ENCODE peak calls at places on chromosomes 12 and 14, in five cellular contexts. I, G, O, B and Z are unnamed samples.

GRCh38 chr12:79083181-79083580 is 218.6 kb downstream of the SYT1 start:
- DNase-seq in I (no peak), G (no peak), O (no peak), B (no peak), Z (no peak)

GRCh38 chr12:23168459-23168858 is 543.5 kb downstream of the ETNK1 start:
- DNase-seq in I (no peak), G (no peak), O (no peak), B (no peak), Z (no peak)

GRCh38 chr14:83757896-83758295 is 1772.0 kb upstream of the FLRT2 start:
- DNase-seq in I (no peak), G (peak), O (peak), B (peak), Z (no peak)

GRCh38 chr12:56487448-56488040 is 417 bp downstream of the GLS2 start:
- DNase-seq in I (no peak), G (no peak), O (peak), B (no peak), Z (no peak)

GRCh38 chr14:51442513-51443175 is 202.6 kb downstream of the TMX1 start:
- DNase-seq in I (no peak), G (peak), O (peak), B (peak), Z (peak)

GRCh38 chr12:46386877-46387629 is 14.5 kb upstream of the SLC38A2 start:
- DNase-seq in I (no peak), G (peak), O (peak), B (peak), Z (no peak)

GRCh38 chr14:35420036-35420811 is 15.7 kb upstream of the NFKBIA start:
- DNase-seq in I (no peak), G (peak), O (peak), B (peak), Z (no peak)

GRCh38 chr12:41681898-41682297 is 462.8 kb downstream of the GXYLT1 start:
- DNase-seq in I (no peak), G (no peak), O (no peak), B (no peak), Z (no peak)

GRCh38 chr12:27814411-27814810 is 34.4 kb upstream of the MANSC4 start:
- DNase-seq in I (no peak), G (no peak), O (no peak), B (no peak), Z (no peak)